ENCODE peak calls at places on chromosomes 4 and X, in seven cellular contexts. F is lower lobe of right lung; C is suprapubic skin; Z is CD8-positive, alpha-beta memory T cell; P is aorta; U is cardiac muscle cell; X is CD8-positive, alpha-beta T cell. H is an unnamed sample.

GRCh38 chr4:142696334-142697122 is 149.6 kb downstream of the INPP4B start:
- DNase-seq in U (no peak), F (no peak), Z (no peak), X (peak), C (no peak), P (no peak), H (no peak)

GRCh38 chr4:118034061-118034785 is at the start of gene NDST3:
- DNase-seq in P (no peak), X (no peak), Z (no peak), U (peak), C (no peak), F (peak), H (peak)

GRCh38 chrX:153609917-153610833 is 11.2 kb upstream of the CCNQ start:
- DNase-seq in Z (peak), P (peak), U (peak), X (peak), F (peak), C (peak), H (peak)

GRCh38 chr4:146132445-146132844 is 43.1 kb upstream of the LSM6 start:
- DNase-seq in P (no peak), X (no peak), U (no peak), F (no peak), Z (no peak), C (no peak), H (no peak)

GRCh38 chr4:188934320-188934975 is 795.2 kb downstream of the TRIML1 start:
- DNase-seq in P (no peak), C (no peak), Z (no peak), U (no peak), F (no peak), X (no peak), H (no peak)

GRCh38 chr4:98290511-98290910 is 29.3 kb downstream of the RAP1GDS1 start:
- DNase-seq in F (no peak), Z (no peak), P (no peak), X (no peak), C (no peak), U (no peak), H (no peak)

GRCh38 chrX:150370589-150371312 is 7.6 kb downstream of the MAMLD1 start:
- DNase-seq in X (no peak), U (no peak), Z (no peak), C (no peak), P (no peak), F (no peak), H (no peak)

GRCh38 chr4:110128092-110128989 is 70.1 kb downstream of the ELOVL6 start:
- DNase-seq in Z (no peak), F (no peak), U (no peak), C (no peak), P (no peak), X (no peak), H (no peak)

GRCh38 chr4:43564107-43564506 is 671.6 kb downstream of the GRXCR1 start:
- DNase-seq in C (no peak), Z (no peak), X (no peak), P (no peak), U (no peak), F (no peak), H (no peak)

GRCh38 chr4:45931151-45931550 is 192.7 kb downstream of the GABRG1 start:
- DNase-seq in F (no peak), C (no peak), P (no peak), U (no peak), X (no peak), Z (no peak), H (no peak)

GRCh38 chr4:81786063-81786763 is 314.5 kb upstream of the RASGEF1B start:
- DNase-seq in X (no peak), U (no peak), F (no peak), C (no peak), P (no peak), Z (no peak), H (no peak)

GRCh38 chr4:147777456-147778091 is 45.7 kb downstream of the ARHGAP10 start:
- DNase-seq in Z (no peak), U (no peak), F (no peak), X (no peak), P (no peak), C (no peak), H (no peak)

GRCh38 chr4:8592366-8593267 is at the start of gene CPZ:
- DNase-seq in P (peak), X (no peak), F (no peak), C (no peak), Z (no peak), U (peak), H (no peak)

GRCh38 chr4:82629238-82630000 is 67.6 kb upstream of the TMEM150C start:
- DNase-seq in U (no peak), Z (no peak), F (no peak), X (no peak), C (no peak), P (no peak), H (no peak)

GRCh38 chrX:131199086-131199485 is 90.0 kb downstream of the IGSF1 start:
- DNase-seq in F (no peak), C (no peak), U (no peak), Z (no peak), P (no peak), X (no peak), H (no peak)

GRCh38 chr4:16745009-16745408 is 153.4 kb downstream of the LDB2 start:
- DNase-seq in Z (no peak), X (no peak), F (no peak), P (no peak), U (no peak), C (no peak), H (no peak)

GRCh38 chrX:40072246-40072645 is 25.5 kb downstream of the BCOR start:
- DNase-seq in P (peak), C (no peak), F (no peak), U (no peak), Z (no peak), X (no peak), H (no peak)

GRCh38 chr4:174211611-174212044 is 71.8 kb downstream of the FBXO8 start:
- DNase-seq in Z (no peak), U (no peak), F (no peak), P (no peak), C (no peak), X (no peak), H (no peak)

GRCh38 chrX:318068-318738 is 393 bp downstream of the GTPBP6 start:
- DNase-seq in X (peak), U (peak), P (peak), F (peak), C (peak), Z (peak), H (no peak)

GRCh38 chr4:69836321-69836720 is 23.6 kb downstream of the SULT1E1 start:
- DNase-seq in F (no peak), U (no peak), C (no peak), X (no peak), Z (no peak), P (no peak), H (no peak)

GRCh38 chrX:137695405-137695804 is 129.5 kb downstream of the ZIC3 start:
- DNase-seq in F (no peak), X (no peak), U (no peak), C (no peak), Z (no peak), P (no peak), H (no peak)

GRCh38 chr4:14856076-14856926 is 146.0 kb upstream of the CPEB2 start:
- DNase-seq in P (peak), C (peak), U (no peak), Z (no peak), X (no peak), F (peak), H (no peak)

GRCh38 chr4:173247316-173247715 is 78.7 kb downstream of the GALNT7 start:
- DNase-seq in F (no peak), P (no peak), X (no peak), U (no peak), Z (no peak), C (no peak), H (peak)

GRCh38 chrX:39633293-39633692 is 464.5 kb downstream of the BCOR start:
- DNase-seq in F (no peak), U (no peak), C (no peak), P (no peak), Z (no peak), X (no peak), H (no peak)

GRCh38 chr4:15158410-15159091 is 156.3 kb downstream of the CPEB2 start:
- DNase-seq in F (no peak), Z (no peak), U (no peak), C (no peak), P (no peak), X (no peak), H (no peak)

GRCh38 chrX:10750581-10750980 is 130.2 kb upstream of the MID1 start:
- DNase-seq in X (no peak), C (no peak), P (no peak), F (no peak), Z (no peak), U (no peak), H (no peak)

GRCh38 chrX:51395807-51396728 is 63.4 kb downstream of the NUDT10 start:
- DNase-seq in C (no peak), Z (peak), F (peak), U (peak), X (peak), P (peak), H (no peak)

GRCh38 chr4:10460313-10461047 is 3.3 kb upstream of the ZNF518B start:
- DNase-seq in P (no peak), X (no peak), C (no peak), F (no peak), Z (no peak), U (no peak), H (no peak)

GRCh38 chr4:130422255-130422654 is 1326.3 kb downstream of the C4orf33 start:
- DNase-seq in Z (no peak), F (no peak), C (no peak), U (no peak), X (no peak), P (no peak), H (no peak)

GRCh38 chr4:182905038-182905437 is 12.1 kb downstream of the DCTD start:
- DNase-seq in X (no peak), U (no peak), Z (no peak), C (no peak), F (no peak), P (no peak), H (no peak)

GRCh38 chr4:88659061-88659889 is 38.4 kb downstream of the NAP1L5 start:
- DNase-seq in X (no peak), Z (peak), U (peak), C (no peak), P (peak), F (no peak), H (no peak)

GRCh38 chrX:84188320-84188834 is 378 bp upstream of the RPS6KA6 start:
- DNase-seq in P (peak), Z (no peak), X (no peak), F (peak), C (peak), U (peak), H (no peak)

GRCh38 chr4:15352508-15352907 is 75.3 kb upstream of the C1QTNF7 start:
- DNase-seq in U (no peak), Z (no peak), C (no peak), F (no peak), P (no peak), X (no peak), H (no peak)

GRCh38 chr4:1910643-1911042 is 39.5 kb downstream of the NSD2 start:
- DNase-seq in U (peak), Z (no peak), X (no peak), F (no peak), P (no peak), C (no peak), H (no peak)

DNA sequence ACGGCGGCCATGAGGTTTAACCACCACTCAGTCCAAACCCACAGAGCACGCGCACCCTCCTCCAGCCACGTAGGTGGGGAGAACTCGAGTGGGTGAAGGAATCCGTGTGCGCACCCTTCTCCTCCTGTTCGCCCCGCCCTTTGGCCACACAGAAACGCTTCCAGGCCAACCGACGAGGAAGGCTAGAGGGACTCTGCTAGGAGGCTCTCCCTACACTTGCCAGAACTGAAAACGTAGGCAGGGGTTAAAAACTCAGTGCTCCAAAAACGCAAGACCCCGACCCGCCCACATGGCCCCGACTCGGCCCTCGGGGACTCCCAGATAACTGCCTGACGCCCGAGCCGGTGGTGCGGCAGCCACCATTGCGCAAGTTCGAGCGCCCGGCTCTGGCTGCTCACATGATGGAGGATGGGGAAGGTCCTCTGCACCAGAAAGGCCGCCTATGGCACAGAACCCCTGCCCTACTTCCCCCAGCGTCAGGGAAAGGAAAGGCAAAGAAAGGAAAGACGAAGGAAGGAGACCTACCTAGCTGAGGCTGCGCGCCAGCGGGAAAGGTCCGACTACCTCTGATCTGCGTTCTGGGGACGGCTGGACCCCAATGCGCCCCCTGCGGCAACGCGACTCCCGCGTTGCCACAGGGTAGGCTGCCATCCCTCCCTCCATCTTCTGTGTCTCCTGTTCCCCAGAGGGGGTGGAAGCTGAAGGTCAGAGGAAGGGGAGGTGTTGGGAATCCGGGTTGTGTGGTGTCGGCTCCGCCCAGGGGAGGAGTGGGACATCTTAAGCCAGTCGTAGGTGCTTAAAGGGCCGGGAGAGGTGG is 201.9 kb upstream of the AGTR2 start:
- DNase-seq in X (no peak), P (peak), F (peak), Z (no peak), C (no peak), U (peak), H (no peak)
- H3K27ac ChIP-seq in X (no peak), P (no peak), F (peak), Z (no peak), C (no peak), U (peak), H (peak)

DNA sequence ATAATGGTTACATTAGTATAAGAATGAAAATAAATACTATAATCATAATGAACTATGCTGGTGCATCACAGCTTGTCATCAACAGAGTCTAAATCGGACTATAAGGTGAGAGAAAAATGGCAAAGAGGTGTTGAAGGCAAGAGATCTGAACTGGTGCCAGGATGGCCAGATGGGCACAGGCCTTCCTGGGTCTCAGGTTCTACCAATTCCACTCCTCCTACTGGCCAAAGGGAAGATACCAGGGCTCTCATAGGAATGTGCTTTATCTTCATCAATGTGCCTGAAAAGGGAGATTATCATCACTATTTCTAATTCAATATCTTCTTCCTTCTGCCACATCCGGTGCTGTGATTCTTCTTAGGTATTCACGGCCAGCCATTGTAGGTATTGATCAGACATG is 107.6 kb downstream of the GASK1B start:
- DNase-seq in Z (no peak), F (no peak), X (no peak), P (no peak), C (no peak), U (no peak), H (no peak)
- H3K27ac ChIP-seq in Z (no peak), F (no peak), X (no peak), P (no peak), C (no peak), U (no peak), H (no peak)

GRCh38 chrX:68648960-68649359 is 1.5 kb downstream of the STARD8 start:
- DNase-seq in F (no peak), X (no peak), U (peak), Z (no peak), P (no peak), C (no peak), H (no peak)

GRCh38 chrX:68640661-68641060 is 6.8 kb upstream of the STARD8 start:
- DNase-seq in P (no peak), X (no peak), F (no peak), C (no peak), Z (no peak), U (no peak), H (no peak)

GRCh38 chrX:68650491-68650890 is 3.0 kb downstream of the STARD8 start:
- DNase-seq in U (no peak), Z (no peak), F (no peak), X (no peak), P (no peak), C (no peak), H (no peak)

GRCh38 chrX:68647156-68647957 is at the start of gene STARD8:
- DNase-seq in Z (no peak), C (no peak), X (no peak), F (peak), P (peak), U (peak), H (no peak)

GRCh38 chrX:68646421-68646820 is 1.0 kb upstream of the STARD8 start:
- DNase-seq in F (no peak), P (no peak), U (no peak), X (no peak), Z (no peak), C (no peak), H (no peak)
- H3K27ac ChIP-seq in F (no peak), P (no peak), U (no peak), X (no peak), Z (no peak), C (no peak), H (no peak)

GRCh38 chrX:37453821-37454220 is 104.7 kb downstream of the PRRG1 start:
- DNase-seq in F (no peak), C (no peak), Z (no peak), P (no peak), U (no peak), X (no peak), H (no peak)

GRCh38 chrX:37454537-37455285 is 105.5 kb downstream of the PRRG1 start:
- DNase-seq in P (no peak), F (no peak), Z (no peak), X (no peak), C (no peak), U (no peak), H (no peak)

GRCh38 chrX:37455381-37455780 is 106.2 kb downstream of the PRRG1 start:
- DNase-seq in Z (no peak), U (no peak), F (no peak), X (no peak), P (no peak), C (no peak), H (no peak)
- H3K27ac ChIP-seq in Z (no peak), U (no peak), F (no peak), X (no peak), P (no peak), C (no peak), H (no peak)